ENCODE peak calls at places on chromosomes 16 and 17, in four cellular contexts. N, T, A and H are unnamed samples.

GRCh38 chr16:83992624-83993023 is 24.6 kb downstream of the NECAB2 start:
- DNase-seq in N (no peak), T (no peak), A (no peak), H (no peak)

GRCh38 chr17:7392696-7393612 is 1.4 kb downstream of the PLSCR3 start:
- DNase-seq in N (no peak), T (no peak), A (no peak), H (no peak)

GRCh38 chr16:85151603-85152413 is 39.5 kb upstream of the CIBAR2 start:
- DNase-seq in N (no peak), T (no peak), A (no peak), H (peak)

GRCh38 chr17:82599674-82600661 is 48.3 kb downstream of the WDR45B start:
- DNase-seq in N (no peak), T (no peak), A (no peak), H (no peak)

GRCh38 chr17:20046629-20047028 is 37.5 kb downstream of the SPECC1 start:
- DNase-seq in N (no peak), T (no peak), A (no peak), H (no peak)

GRCh38 chr16:2015117-2015946 is 4.3 kb upstream of the NPW start:
- DNase-seq in N (no peak), T (no peak), A (no peak), H (no peak)

GRCh38 chr16:79647586-79647985 is 47.0 kb upstream of the MAF start:
- DNase-seq in N (no peak), T (no peak), A (no peak), H (no peak)

GRCh38 chr16:57764341-57765159 is 29.0 kb downstream of the KATNB1 start:
- DNase-seq in N (peak), T (peak), A (no peak), H (no peak)

GRCh38 chr17:13197586-13197985 is 179.8 kb upstream of the ELAC2 start:
- DNase-seq in N (no peak), T (no peak), A (no peak), H (no peak)

GRCh38 chr17:69761767-69762321 is 313.2 kb upstream of the KCNJ16 start:
- DNase-seq in N (peak), T (no peak), A (no peak), H (no peak)

GRCh38 chr17:17757944-17758343 is 76.7 kb downstream of the RAI1 start:
- DNase-seq in N (no peak), T (no peak), A (no peak), H (peak)

GRCh38 chr16:74999208-74999682 is 421 bp downstream of the ZNRF1 start:
- DNase-seq in N (peak), T (no peak), A (no peak), H (no peak)

GRCh38 chr17:16044484-16044883 is 44.9 kb downstream of the TTC19 start:
- DNase-seq in N (no peak), T (no peak), A (no peak), H (no peak)

GRCh38 chr16:86410076-86410475 is 100.3 kb upstream of the FOXF1 start:
- DNase-seq in N (no peak), T (no peak), A (no peak), H (no peak)

GRCh38 chr17:46732754-46733398 is 85.6 kb downstream of the WNT3 start:
- DNase-seq in N (no peak), T (no peak), A (no peak), H (no peak)

GRCh38 chr16:47143677-47144558 is at the start of gene NETO2:
- DNase-seq in N (peak), T (peak), A (peak), H (peak)

GRCh38 chr16:1331712-1332617 is 1.5 kb upstream of the BAIAP3 start:
- DNase-seq in N (no peak), T (no peak), A (peak), H (peak)

GRCh38 chr16:84780977-84781376 is 38.8 kb upstream of the CRISPLD2 start:
- DNase-seq in N (no peak), T (no peak), A (no peak), H (no peak)

GRCh38 chr16:1163567-1164055 is 10.7 kb downstream of the CACNA1H start:
- DNase-seq in N (peak), T (no peak), A (no peak), H (no peak)

GRCh38 chr16:21076186-21076883 is 74.3 kb downstream of the DNAH3 start:
- DNase-seq in N (no peak), T (no peak), A (no peak), H (no peak)

GRCh38 chr17:46943511-46944393 is 20.8 kb downstream of the GOSR2 start:
- DNase-seq in N (no peak), T (no peak), A (no peak), H (peak)